ENCODE peak calls at places on chromosomes 16 and 17, in five cellular contexts. H is ascending aorta, O is hepatocyte, Q is astrocyte of the spinal cord, V is heart right ventricle. L is an unnamed sample.

GRCh38 chr16:58651965-58652348 is 22.3 kb upstream of the CNOT1 start:
- DNase-seq in H (no peak), O (no peak), Q (peak), V (no peak), L (no peak)

GRCh38 chr16:14493791-14494190 is 136.3 kb downstream of the PARN start:
- DNase-seq in H (no peak), O (no peak), Q (no peak), V (no peak), L (no peak)

GRCh38 chr16:15041260-15042011 is 14.4 kb downstream of the NTAN1 start:
- DNase-seq in H (peak), O (no peak), Q (peak), V (peak), L (no peak)

GRCh38 chr16:64687796-64688195 is 434.1 kb downstream of the CDH11 start:
- DNase-seq in H (no peak), O (no peak), Q (no peak), V (no peak), L (no peak)

GRCh38 chr17:70405492-70406220 is 236.3 kb downstream of the KCNJ2 start:
- DNase-seq in H (no peak), O (peak), Q (peak), V (no peak), L (no peak)

GRCh38 chr17:12618557-12618956 is 47.1 kb upstream of the MYOCD start:
- DNase-seq in H (no peak), O (no peak), Q (peak), V (no peak), L (no peak)

GRCh38 chr16:52578007-52578828 is 31.3 kb upstream of the TOX3 start:
- DNase-seq in H (no peak), O (peak), Q (no peak), V (no peak), L (no peak)

GRCh38 chr17:18225562-18226283 is at the start of gene LLGL1:
- DNase-seq in H (no peak), O (no peak), Q (peak), V (peak), L (no peak)

GRCh38 chr17:32187276-32187675 is 45.0 kb downstream of the RHOT1 start:
- DNase-seq in H (no peak), O (no peak), Q (no peak), V (no peak), L (no peak)

GRCh38 chr17:28973414-28973813 is 22.1 kb upstream of the PHF12 start:
- DNase-seq in H (no peak), O (peak), Q (peak), V (peak), L (no peak)

GRCh38 chr17:72600934-72601333 is 480.1 kb downstream of the SOX9 start:
- DNase-seq in H (no peak), O (no peak), Q (peak), V (no peak), L (no peak)

GRCh38 chr17:82328141-82328993 is 5.2 kb downstream of the SECTM1 start:
- DNase-seq in H (no peak), O (peak), Q (no peak), V (no peak), L (no peak)

GRCh38 chr17:66526827-66527226 is 224.4 kb downstream of the PRKCA start:
- DNase-seq in H (no peak), O (no peak), Q (no peak), V (no peak), L (no peak)

GRCh38 chr16:81263470-81264200 is 25.1 kb downstream of the BCO1 start:
- DNase-seq in H (no peak), O (no peak), Q (no peak), V (peak), L (no peak)
- TF ChIP-seq CTCF in H (no peak), O (peak), Q (no peak), V (no peak), L (no peak)

DNA sequence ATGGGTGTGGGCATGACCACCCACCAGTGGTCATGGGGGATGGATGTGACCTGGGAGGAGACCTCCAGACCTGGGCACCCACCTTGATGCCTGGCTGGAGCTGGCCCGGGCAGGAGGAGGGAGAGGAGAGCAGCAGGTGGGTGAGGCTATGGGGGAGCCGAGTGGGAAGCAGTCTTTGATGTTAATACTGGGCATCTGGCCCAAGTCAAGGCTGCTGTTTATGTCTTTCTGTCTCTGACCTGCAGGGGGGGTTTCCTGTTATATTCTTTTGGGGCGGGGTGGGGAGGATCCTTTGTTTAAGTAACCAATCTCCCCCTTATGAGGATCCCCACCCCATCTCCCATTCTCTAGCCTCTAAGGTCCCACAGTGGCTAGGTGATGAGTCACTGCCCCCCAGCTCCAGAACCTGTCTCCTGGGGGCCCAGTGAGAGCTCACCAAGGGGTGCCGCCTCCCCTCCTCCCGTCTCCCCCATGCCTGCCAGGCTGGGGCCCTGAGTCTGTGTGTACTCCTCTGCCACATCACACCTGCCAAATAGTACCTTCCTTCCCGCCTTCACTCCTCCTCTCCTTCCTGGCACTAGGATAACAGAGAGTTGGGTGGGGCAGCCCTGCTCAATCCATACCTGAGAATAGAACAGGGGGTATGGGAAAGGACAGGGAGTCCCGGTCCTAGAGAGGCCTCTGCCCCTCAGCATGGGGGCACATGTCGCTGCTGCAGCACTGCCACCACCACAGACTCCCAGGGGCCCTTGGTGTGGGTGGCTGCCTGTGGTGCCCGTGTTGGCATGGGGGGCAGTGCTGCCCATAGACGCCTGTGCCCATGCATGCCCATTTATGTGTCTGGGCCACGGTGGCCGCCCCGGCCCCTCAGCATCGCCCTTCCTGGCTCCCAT is 7.2 kb downstream of the THRA start:
- DNase-seq in H (no peak), O (peak), Q (peak), V (peak), L (peak)
- TF ChIP-seq CTCF in H (no peak), O (peak), Q (peak), V (peak), L (no peak)

DNA sequence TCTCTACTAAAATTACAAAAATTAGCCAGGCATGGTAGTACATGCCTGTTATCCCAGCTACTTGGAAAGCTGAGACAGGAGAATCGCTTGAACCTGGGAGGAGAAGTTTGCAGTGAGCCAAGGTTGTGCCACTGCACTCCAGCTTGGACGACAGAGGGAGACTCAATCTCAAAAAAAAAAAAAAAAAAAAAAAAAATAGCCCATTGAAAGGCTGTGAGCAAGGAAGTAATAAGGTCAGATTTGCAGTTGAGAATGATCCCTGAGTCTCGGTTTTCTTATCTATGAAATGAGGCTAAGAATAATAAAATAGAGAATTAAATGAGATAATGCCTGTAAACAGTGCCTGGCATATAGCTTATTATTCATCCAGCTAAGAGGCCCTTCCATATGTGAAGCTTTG is 1.3 kb upstream of the PDK2 start:
- DNase-seq in H (no peak), O (no peak), Q (no peak), V (no peak), L (no peak)
- TF ChIP-seq CTCF in H (no peak), O (no peak), Q (no peak), V (no peak), L (no peak)

GRCh38 chr16:84749072-84749471 is 49.3 kb downstream of the USP10 start:
- DNase-seq in H (no peak), O (no peak), Q (no peak), V (no peak), L (no peak)
- TF ChIP-seq CTCF in H (no peak), O (no peak), Q (no peak), V (no peak), L (no peak)

L was measured in Calu3.